ENCODE peak calls at places on chromosomes 12 and 14, in ten cellular contexts. C is Calu3; D is T-helper 2 cell; W is H54; F is T-helper 1 cell; I is type B pancreatic cell; E is stimulated activated CD4-positive, alpha-beta T cell treated with anti-CD3 and anti-CD28 coated beads, Interleukin-12 subunit alpha, Interleukin-12 subunit beta, amount 100 ng/mL, for 48 hours; O is effector memory CD8-positive, alpha-beta T cell; T is RCC 7860; U is mammary epithelial cell. A is an unnamed sample.

GRCh38 chr12:41361791-41362190 is 173.7 kb downstream of the PDZRN4 start:
- DNase-seq in O (no peak), C (no peak), T (no peak), I (no peak), D (no peak), E (no peak), F (no peak), W (no peak), U (no peak), A (no peak)

GRCh38 chr12:18595406-18595805 is 142.4 kb downstream of the PLCZ1 start:
- DNase-seq in C (peak), D (no peak), T (no peak), F (no peak), E (no peak), W (no peak), U (peak), I (no peak), O (no peak), A (no peak)

GRCh38 chr12:27331299-27331926 is 1.2 kb upstream of the BMAL2 start:
- DNase-seq in I (no peak), D (no peak), T (peak), C (peak), U (peak), O (no peak), F (no peak), E (no peak), W (peak), A (peak)

GRCh38 chr12:126482238-126482889 is 1417.1 kb downstream of the AACS start:
- DNase-seq in F (no peak), C (no peak), I (no peak), O (no peak), W (no peak), U (no peak), D (no peak), T (no peak), E (no peak), A (no peak)

GRCh38 chr12:82904219-82904795 is 217.6 kb downstream of the TMTC2 start:
- DNase-seq in U (no peak), D (no peak), F (no peak), E (no peak), O (no peak), W (no peak), C (no peak), I (no peak), T (no peak), A (no peak)

GRCh38 chr12:130117256-130117655 is 45.0 kb upstream of the FZD10 start:
- DNase-seq in W (no peak), D (no peak), C (no peak), F (no peak), O (no peak), T (no peak), E (no peak), U (no peak), I (no peak), A (no peak)

GRCh38 chr12:121391619-121392324 is 8.1 kb upstream of the RNF34 start:
- DNase-seq in E (peak), I (no peak), D (peak), W (no peak), U (peak), T (no peak), F (no peak), O (no peak), C (no peak), A (peak)

GRCh38 chr12:88108021-88108420 is 33.9 kb downstream of the CEP290 start:
- DNase-seq in C (no peak), O (no peak), W (no peak), F (no peak), T (no peak), E (no peak), I (no peak), U (no peak), D (no peak), A (no peak)

GRCh38 chr12:65778268-65779090 is 45.8 kb upstream of the HMGA2 start:
- DNase-seq in T (no peak), U (peak), E (no peak), F (no peak), O (no peak), C (no peak), D (no peak), W (no peak), I (no peak), A (no peak)

GRCh38 chr12:14396071-14396470 is 30.6 kb downstream of the ATF7IP start:
- DNase-seq in T (no peak), E (no peak), W (no peak), U (no peak), I (no peak), D (peak), F (no peak), C (no peak), O (peak), A (no peak)

GRCh38 chr12:129520736-129521135 is 383.1 kb downstream of the TMEM132D start:
- DNase-seq in T (peak), F (no peak), I (no peak), O (no peak), D (no peak), W (no peak), E (no peak), U (no peak), C (no peak), A (no peak)

GRCh38 chr14:80275208-80275850 is 64.0 kb upstream of the DIO2 start:
- DNase-seq in T (no peak), D (no peak), U (peak), F (no peak), I (no peak), C (no peak), E (no peak), O (no peak), W (no peak), A (no peak)

GRCh38 chr14:32986791-32987545 is 48.3 kb downstream of the NPAS3 start:
- DNase-seq in W (peak), T (no peak), C (no peak), F (no peak), O (no peak), I (no peak), E (no peak), U (no peak), D (no peak), A (no peak)

GRCh38 chr12:68612245-68612644 is 1.5 kb downstream of the RAP1B start:
- DNase-seq in O (no peak), C (no peak), U (peak), I (no peak), E (no peak), D (no peak), W (no peak), F (no peak), T (peak), A (no peak)

GRCh38 chr14:75013290-75013689 is 10.6 kb downstream of the EIF2B2 start:
- DNase-seq in O (no peak), E (no peak), U (no peak), F (no peak), W (no peak), I (no peak), D (no peak), C (no peak), T (no peak), A (no peak)

GRCh38 chr12:26701604-26702215 is 131.3 kb downstream of the ITPR2 start:
- DNase-seq in I (no peak), F (no peak), T (peak), O (no peak), C (no peak), U (peak), E (no peak), D (no peak), W (no peak), A (no peak)

GRCh38 chr12:116332705-116333380 is 55.4 kb upstream of the MED13L start:
- DNase-seq in C (no peak), D (no peak), F (no peak), O (no peak), E (no peak), U (no peak), T (no peak), W (no peak), I (no peak), A (no peak)

GRCh38 chr14:96055753-96056508 is 16.8 kb downstream of the C14orf132 start:
- DNase-seq in D (no peak), E (no peak), U (no peak), I (no peak), T (no peak), F (no peak), W (no peak), C (no peak), O (no peak), A (no peak)

A was measured in GF-D8.